ENCODE peak calls at places on chromosomes 13 and 19, in five cellular contexts. One of them, this sample, is unnamed.

GRCh38 chr13:61383101-61383500 is 32.5 kb downstream of the PCDH20 start:
- DNase-seq in head of caudate nucleus: no peak
- DNase-seq in GM04503: no peak
- DNase-seq in progenitor cell of endocrine pancreas: no peak
- DNase-seq in T-helper 1 cell: no peak
- DNase-seq in this sample: no peak

GRCh38 chr13:32475403-32475802 is 47.5 kb upstream of the N4BP2L1 start:
- DNase-seq in head of caudate nucleus: no peak
- DNase-seq in GM04503: no peak
- DNase-seq in progenitor cell of endocrine pancreas: no peak
- DNase-seq in T-helper 1 cell: no peak
- DNase-seq in this sample: no peak

GRCh38 chr13:57846600-57847173 is 215.1 kb downstream of the PCDH17 start:
- DNase-seq in head of caudate nucleus: no peak
- DNase-seq in GM04503: no peak
- DNase-seq in progenitor cell of endocrine pancreas: no peak
- DNase-seq in T-helper 1 cell: no peak
- DNase-seq in this sample: no peak

GRCh38 chr13:42835012-42835411 is 53.6 kb downstream of the FAM216B start:
- DNase-seq in head of caudate nucleus: no peak
- DNase-seq in GM04503: no peak
- DNase-seq in progenitor cell of endocrine pancreas: no peak
- DNase-seq in T-helper 1 cell: no peak
- DNase-seq in this sample: no peak

GRCh38 chr13:99313941-99314340 is 6.7 kb upstream of the GPR183 start:
- DNase-seq in head of caudate nucleus: no peak
- DNase-seq in GM04503: no peak
- DNase-seq in progenitor cell of endocrine pancreas: no peak
- DNase-seq in T-helper 1 cell: no peak
- DNase-seq in this sample: no peak

GRCh38 chr19:31317098-31317497 is 32.1 kb downstream of the TSHZ3 start:
- DNase-seq in head of caudate nucleus: no peak
- DNase-seq in GM04503: no peak
- DNase-seq in progenitor cell of endocrine pancreas: no peak
- DNase-seq in T-helper 1 cell: no peak
- DNase-seq in this sample: no peak

GRCh38 chr19:34254552-34255432 is at the start of gene GARRE1:
- DNase-seq in head of caudate nucleus: peak; percentile 63
- DNase-seq in GM04503: no peak
- DNase-seq in progenitor cell of endocrine pancreas: peak; percentile 25
- DNase-seq in T-helper 1 cell: peak; percentile 81
- DNase-seq in this sample: no peak

GRCh38 chr13:44498502-44498901 is 77.6 kb downstream of the TSC22D1 start:
- DNase-seq in head of caudate nucleus: no peak
- DNase-seq in GM04503: no peak
- DNase-seq in progenitor cell of endocrine pancreas: no peak
- DNase-seq in T-helper 1 cell: no peak
- DNase-seq in this sample: no peak

GRCh38 chr13:110989331-110989730 is 74.5 kb upstream of the ANKRD10 start:
- DNase-seq in head of caudate nucleus: no peak
- DNase-seq in GM04503: no peak
- DNase-seq in progenitor cell of endocrine pancreas: no peak
- DNase-seq in T-helper 1 cell: no peak
- DNase-seq in this sample: peak; percentile 62

GRCh38 chr13:31764556-31764955 is 25.2 kb downstream of the RXFP2 start:
- DNase-seq in head of caudate nucleus: no peak
- DNase-seq in GM04503: no peak
- DNase-seq in progenitor cell of endocrine pancreas: no peak
- DNase-seq in T-helper 1 cell: no peak
- DNase-seq in this sample: no peak

GRCh38 chr19:57075801-57076492 is 43.8 kb upstream of the USP29 start:
- DNase-seq in head of caudate nucleus: peak; percentile 74
- DNase-seq in GM04503: no peak
- DNase-seq in progenitor cell of endocrine pancreas: no peak
- DNase-seq in T-helper 1 cell: no peak
- DNase-seq in this sample: no peak

GRCh38 chr19:21398851-21399250 is 1.9 kb downstream of the ZNF493 start:
- DNase-seq in head of caudate nucleus: no peak
- DNase-seq in GM04503: no peak
- DNase-seq in progenitor cell of endocrine pancreas: no peak
- DNase-seq in T-helper 1 cell: no peak
- DNase-seq in this sample: no peak

GRCh38 chr13:99995503-99996176 is 14.1 kb downstream of the ZIC2 start:
- DNase-seq in head of caudate nucleus: peak; percentile 31
- DNase-seq in GM04503: no peak
- DNase-seq in progenitor cell of endocrine pancreas: no peak
- DNase-seq in T-helper 1 cell: no peak
- DNase-seq in this sample: no peak

GRCh38 chr13:87120476-87120875 is 550.7 kb upstream of the SLITRK5 start:
- DNase-seq in head of caudate nucleus: no peak
- DNase-seq in GM04503: no peak
- DNase-seq in progenitor cell of endocrine pancreas: no peak
- DNase-seq in T-helper 1 cell: no peak
- DNase-seq in this sample: no peak

GRCh38 chr19:5131031-5131865 is 162.3 kb downstream of the KDM4B start:
- DNase-seq in head of caudate nucleus: no peak
- DNase-seq in GM04503: no peak
- DNase-seq in progenitor cell of endocrine pancreas: no peak
- DNase-seq in T-helper 1 cell: no peak
- DNase-seq in this sample: no peak

GRCh38 chr13:85520445-85520844 is 278.8 kb downstream of the SLITRK6 start:
- DNase-seq in head of caudate nucleus: no peak
- DNase-seq in GM04503: no peak
- DNase-seq in progenitor cell of endocrine pancreas: no peak
- DNase-seq in T-helper 1 cell: no peak
- DNase-seq in this sample: no peak

GRCh38 chr19:43132696-43133095 is 50.2 kb upstream of the PSG2 start:
- DNase-seq in head of caudate nucleus: no peak
- DNase-seq in GM04503: no peak
- DNase-seq in progenitor cell of endocrine pancreas: no peak
- DNase-seq in T-helper 1 cell: no peak
- DNase-seq in this sample: no peak

GRCh38 chr13:90454002-90454636 is 893.4 kb upstream of the MIR17HG start:
- DNase-seq in head of caudate nucleus: no peak
- DNase-seq in GM04503: no peak
- DNase-seq in progenitor cell of endocrine pancreas: no peak
- DNase-seq in T-helper 1 cell: no peak
- DNase-seq in this sample: no peak

GRCh38 chr13:104641309-104641708 is 1575.1 kb upstream of the SLC10A2 start:
- DNase-seq in head of caudate nucleus: no peak
- DNase-seq in GM04503: no peak
- DNase-seq in progenitor cell of endocrine pancreas: no peak
- DNase-seq in T-helper 1 cell: no peak
- DNase-seq in this sample: no peak

GRCh38 chr13:33322474-33322827 is 36.9 kb upstream of the STARD13 start:
- DNase-seq in head of caudate nucleus: no peak
- DNase-seq in GM04503: peak; percentile 34
- DNase-seq in progenitor cell of endocrine pancreas: no peak
- DNase-seq in T-helper 1 cell: no peak
- DNase-seq in this sample: no peak

GRCh38 chr13:42615691-42616090 is 41.7 kb downstream of the TNFSF11 start:
- DNase-seq in head of caudate nucleus: no peak
- DNase-seq in GM04503: no peak
- DNase-seq in progenitor cell of endocrine pancreas: no peak
- DNase-seq in T-helper 1 cell: no peak
- DNase-seq in this sample: no peak

GRCh38 chr19:29571181-29571580 is 34.9 kb upstream of the POP4 start:
- DNase-seq in head of caudate nucleus: no peak
- DNase-seq in GM04503: no peak
- DNase-seq in progenitor cell of endocrine pancreas: no peak
- DNase-seq in T-helper 1 cell: no peak
- DNase-seq in this sample: no peak

GRCh38 chr19:3609779-3610719 is 3.4 kb upstream of the TBXA2R start:
- DNase-seq in head of caudate nucleus: no peak
- DNase-seq in GM04503: no peak
- DNase-seq in progenitor cell of endocrine pancreas: no peak
- DNase-seq in T-helper 1 cell: no peak
- DNase-seq in this sample: no peak

GRCh38 chr19:47653856-47654255 is 44.9 kb downstream of the BICRA start:
- DNase-seq in head of caudate nucleus: no peak
- DNase-seq in GM04503: no peak
- DNase-seq in progenitor cell of endocrine pancreas: no peak
- DNase-seq in T-helper 1 cell: no peak
- DNase-seq in this sample: no peak

GRCh38 chr13:29563941-29564340 is 31.5 kb downstream of the SLC7A1 start:
- DNase-seq in head of caudate nucleus: no peak
- DNase-seq in GM04503: no peak
- DNase-seq in progenitor cell of endocrine pancreas: no peak
- DNase-seq in T-helper 1 cell: no peak
- DNase-seq in this sample: no peak

GRCh38 chr19:1087813-1088418 is 7.3 kb downstream of the POLR2E start:
- DNase-seq in head of caudate nucleus: peak; percentile 64
- DNase-seq in GM04503: no peak
- DNase-seq in progenitor cell of endocrine pancreas: no peak
- DNase-seq in T-helper 1 cell: no peak
- DNase-seq in this sample: no peak

GRCh38 chr13:70407486-70407885 is 299.2 kb upstream of the KLHL1 start:
- DNase-seq in head of caudate nucleus: no peak
- DNase-seq in GM04503: no peak
- DNase-seq in progenitor cell of endocrine pancreas: no peak
- DNase-seq in T-helper 1 cell: no peak
- DNase-seq in this sample: no peak

GRCh38 chr19:44752816-44753618 is 4.5 kb downstream of the BCL3 start:
- DNase-seq in head of caudate nucleus: peak; percentile 75
- DNase-seq in GM04503: no peak
- DNase-seq in progenitor cell of endocrine pancreas: no peak
- DNase-seq in T-helper 1 cell: peak; percentile 92
- DNase-seq in this sample: peak; percentile 85

GRCh38 chr13:44422755-44423643 is 49.4 kb downstream of the SERP2 start:
- DNase-seq in head of caudate nucleus: peak; percentile 39
- DNase-seq in GM04503: no peak
- DNase-seq in progenitor cell of endocrine pancreas: no peak
- DNase-seq in T-helper 1 cell: no peak
- DNase-seq in this sample: no peak

GRCh38 chr13:43815204-43815603 is 28.4 kb upstream of the ENOX1 start:
- DNase-seq in head of caudate nucleus: no peak
- DNase-seq in GM04503: peak; percentile 54
- DNase-seq in progenitor cell of endocrine pancreas: no peak
- DNase-seq in T-helper 1 cell: no peak
- DNase-seq in this sample: no peak

GRCh38 chr13:109989155-109989554 is 202.8 kb upstream of the IRS2 start:
- DNase-seq in head of caudate nucleus: no peak
- DNase-seq in GM04503: no peak
- DNase-seq in progenitor cell of endocrine pancreas: no peak
- DNase-seq in T-helper 1 cell: no peak
- DNase-seq in this sample: no peak

GRCh38 chr13:21663197-21663596 is 7.7 kb upstream of the FGF9 start:
- DNase-seq in head of caudate nucleus: no peak
- DNase-seq in GM04503: no peak
- DNase-seq in progenitor cell of endocrine pancreas: no peak
- DNase-seq in T-helper 1 cell: no peak
- DNase-seq in this sample: no peak

GRCh38 chr19:3036119-3036794 is 7.2 kb upstream of the TLE2 start:
- DNase-seq in head of caudate nucleus: peak; percentile 99
- DNase-seq in GM04503: peak; percentile 45
- DNase-seq in progenitor cell of endocrine pancreas: peak; percentile 91
- DNase-seq in T-helper 1 cell: peak; percentile 73
- DNase-seq in this sample: peak; percentile 77

GRCh38 chr19:36128392-36128736 is 11.5 kb upstream of the CAPNS1 start:
- DNase-seq in head of caudate nucleus: no peak
- DNase-seq in GM04503: no peak
- DNase-seq in progenitor cell of endocrine pancreas: no peak
- DNase-seq in T-helper 1 cell: no peak
- DNase-seq in this sample: no peak

GRCh38 chr19:17259118-17259780 is 5.3 kb downstream of the USHBP1 start:
- DNase-seq in head of caudate nucleus: no peak
- DNase-seq in GM04503: no peak
- DNase-seq in progenitor cell of endocrine pancreas: no peak
- DNase-seq in T-helper 1 cell: no peak
- DNase-seq in this sample: no peak